ENCODE peak calls at places on chromosomes 3 and 15, in five cellular contexts. X, C, J, D and B are unnamed samples.

GRCh38 chr3:121063628-121064027 is 155.6 kb downstream of the STXBP5L start:
- DNase-seq in C (no peak), X (no peak), J (no peak), D (no peak), B (peak; percentile 26)

GRCh38 chr15:69976366-69976994 is 121.2 kb downstream of the TLE3 start:
- DNase-seq in C (peak; percentile 42), J (no peak), D (no peak), X (peak; percentile 48), B (peak; percentile 81)

GRCh38 chr15:22240951-22241350 is 160.6 kb downstream of the OR4M2 start:
- DNase-seq in D (no peak), X (no peak), J (no peak), C (no peak), B (no peak)

GRCh38 chr15:22908830-22909229 is 70.4 kb downstream of the NIPA2 start:
- DNase-seq in C (no peak), D (no peak), X (no peak), J (no peak), B (no peak)

GRCh38 chr15:40217166-40217785 is 21.6 kb upstream of the PAK6 start:
- DNase-seq in J (no peak), X (no peak), C (peak; percentile 80), D (no peak), B (peak; percentile 84)

GRCh38 chr3:40997711-40998519 is 201.4 kb upstream of the CTNNB1 start:
- DNase-seq in C (no peak), J (no peak), X (no peak), D (no peak), B (no peak)

GRCh38 chr3:159252274-159252673 is 450.4 kb downstream of the MFSD1 start:
- DNase-seq in C (no peak), D (no peak), X (no peak), J (no peak), B (no peak)

GRCh38 chr3:165742351-165742750 is 94.9 kb downstream of the BCHE start:
- DNase-seq in X (no peak), C (no peak), D (no peak), J (no peak), B (no peak)

GRCh38 chr15:51828621-51829359 is 663 bp upstream of the TMOD3 start:
- DNase-seq in J (no peak), D (no peak), C (no peak), X (no peak), B (no peak)

GRCh38 chr3:152778001-152778400 is 56.9 kb upstream of the P2RY1 start:
- DNase-seq in D (no peak), J (no peak), C (no peak), X (no peak), B (no peak)

GRCh38 chr15:67065531-67066005 is at the start of gene SMAD3:
- DNase-seq in C (peak; percentile 81), D (peak; percentile 95), J (peak; percentile 85), X (peak; percentile 98), B (peak; percentile 93)

GRCh38 chr3:37074178-37074577 is 80.9 kb downstream of the MLH1 start:
- DNase-seq in D (no peak), J (no peak), X (no peak), C (no peak), B (no peak)

GRCh38 chr15:58413253-58413652 is 18.5 kb upstream of the LIPC start:
- DNase-seq in J (no peak), C (no peak), X (no peak), D (no peak), B (no peak)

GRCh38 chr15:73928971-73929627 is 2.8 kb downstream of the LOXL1 start:
- DNase-seq in D (no peak), X (no peak), J (no peak), C (no peak), B (no peak)

GRCh38 chr15:41966414-41966812 is 5.9 kb downstream of the EHD4 start:
- DNase-seq in C (no peak), J (no peak), X (peak; percentile 65), D (peak; percentile 30), B (no peak)

GRCh38 chr3:197466586-197467399 is 89.0 kb downstream of the BDH1 start:
- DNase-seq in C (no peak), J (no peak), X (no peak), D (no peak), B (no peak)

GRCh38 chr15:98713585-98714001 is 65.3 kb downstream of the IGF1R start:
- DNase-seq in X (no peak), D (no peak), C (no peak), J (no peak), B (peak; percentile 78)

GRCh38 chr15:97598353-97598798 is 362.1 kb upstream of the ARRDC4 start:
- DNase-seq in C (no peak), D (no peak), X (no peak), J (no peak), B (no peak)

GRCh38 chr3:61877359-61877770 is 316.0 kb downstream of the PTPRG start:
- DNase-seq in D (no peak), X (no peak), C (no peak), J (peak; percentile 30), B (peak; percentile 9)

GRCh38 chr3:122103821-122104514 is 48.8 kb downstream of the CD86 start:
- DNase-seq in C (no peak), D (no peak), J (no peak), X (no peak), B (peak; percentile 72)

GRCh38 chr3:129626744-129627349 is 20.4 kb upstream of the PLXND1 start:
- DNase-seq in D (peak; percentile 97), C (peak; percentile 74), J (peak; percentile 89), X (peak; percentile 98), B (peak; percentile 91)

GRCh38 chr3:183385698-183386590 is 42.5 kb downstream of the MCF2L2 start:
- DNase-seq in J (peak; percentile 28), C (peak; percentile 68), X (no peak), D (no peak), B (peak; percentile 74)

GRCh38 chr3:163622384-163622783 is 1455.9 kb downstream of the SI start:
- DNase-seq in C (no peak), D (no peak), J (no peak), X (no peak), B (no peak)

GRCh38 chr15:57201578-57201977 is 174.7 kb upstream of the CGNL1 start:
- DNase-seq in J (no peak), D (no peak), X (no peak), C (no peak), B (no peak)

GRCh38 chr15:51077565-51078153 is 17.0 kb downstream of the TNFAIP8L3 start:
- DNase-seq in J (peak; percentile 73), X (peak; percentile 91), C (peak; percentile 64), D (peak; percentile 71), B (peak; percentile 80)

GRCh38 chr3:15501126-15501525 is 20.4 kb downstream of the COLQ start:
- DNase-seq in D (no peak), J (no peak), X (peak; percentile 34), C (no peak), B (no peak)

GRCh38 chr15:84552896-84553295 is 47.9 kb upstream of the ZSCAN2 start:
- DNase-seq in D (no peak), X (no peak), J (no peak), C (no peak), B (no peak)

GRCh38 chr3:149493315-149494021 is 19.0 kb downstream of the TM4SF4 start:
- DNase-seq in C (no peak), J (no peak), D (no peak), X (no peak), B (no peak)
- TF ChIP-seq CTCF in C (no peak), J (no peak), D (no peak), X (no peak), B (no peak)

GRCh38 chr15:76642671-76643070 is 262.5 kb downstream of the SCAPER start:
- DNase-seq in X (no peak), J (no peak), D (no peak), C (no peak), B (peak; percentile 3)
- TF ChIP-seq CTCF in X (no peak), J (peak; percentile 33), D (no peak), C (no peak), B (peak; percentile 9)

GRCh38 chr3:68206524-68207117 is 552.2 kb upstream of the SUCLG2 start:
- DNase-seq in D (no peak), J (no peak), C (no peak), X (no peak), B (peak; percentile 2)
- TF ChIP-seq CTCF in D (no peak), J (peak; percentile 25), C (no peak), X (no peak), B (no peak)

GRCh38 chr15:88489321-88489720 is 21.8 kb downstream of the MRPS11 start:
- DNase-seq in J (no peak), D (no peak), X (no peak), C (no peak), B (no peak)
- TF ChIP-seq CTCF in J (peak; percentile 3), D (no peak), X (no peak), C (no peak), B (no peak)

DNA sequence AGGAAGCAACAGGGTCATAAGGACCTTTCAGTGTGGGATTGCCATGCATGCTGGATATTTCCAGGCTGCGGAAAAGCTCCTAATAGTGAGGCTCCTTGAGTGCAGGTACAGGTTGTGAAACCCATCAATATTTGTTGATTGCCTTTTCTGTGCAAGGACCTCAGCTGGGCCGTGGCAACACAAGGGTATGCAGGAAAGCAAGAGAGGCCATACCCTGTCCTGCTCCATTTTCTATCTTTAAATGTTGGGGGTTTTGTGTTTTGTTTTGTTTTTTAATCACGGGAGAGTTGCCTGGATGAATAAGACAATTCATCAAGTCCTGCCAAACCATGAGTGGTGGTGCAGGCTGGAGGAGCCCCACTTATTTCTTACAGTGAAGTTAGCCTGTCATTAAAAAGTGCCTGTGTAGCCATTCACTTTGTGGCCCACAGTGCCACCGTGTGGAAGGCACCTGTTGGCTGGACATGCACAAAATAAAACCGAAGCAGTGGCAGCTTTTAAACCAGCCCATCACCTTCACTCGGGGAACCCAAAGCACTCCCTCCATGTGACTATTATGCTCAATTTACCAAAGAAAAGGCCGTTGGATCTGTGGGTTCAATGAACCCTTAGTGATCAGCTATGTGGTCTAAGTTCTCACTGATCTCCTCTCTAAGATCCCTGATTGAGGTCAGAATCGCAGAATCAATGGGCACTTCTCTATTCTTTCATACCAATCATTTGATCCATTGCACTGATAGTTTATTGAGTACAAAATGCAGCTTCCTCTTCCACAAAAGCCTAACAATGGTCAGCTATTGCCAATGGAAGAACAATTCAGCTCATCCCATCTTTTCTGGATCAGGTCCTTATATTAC is 42.2 kb downstream of the CLDN18 start:
- DNase-seq in D (no peak), J (no peak), C (no peak), X (no peak), B (peak; percentile 82)
- TF ChIP-seq CTCF in D (no peak), J (peak; percentile 82), C (peak; percentile 24), X (no peak), B (peak; percentile 90)

DNA sequence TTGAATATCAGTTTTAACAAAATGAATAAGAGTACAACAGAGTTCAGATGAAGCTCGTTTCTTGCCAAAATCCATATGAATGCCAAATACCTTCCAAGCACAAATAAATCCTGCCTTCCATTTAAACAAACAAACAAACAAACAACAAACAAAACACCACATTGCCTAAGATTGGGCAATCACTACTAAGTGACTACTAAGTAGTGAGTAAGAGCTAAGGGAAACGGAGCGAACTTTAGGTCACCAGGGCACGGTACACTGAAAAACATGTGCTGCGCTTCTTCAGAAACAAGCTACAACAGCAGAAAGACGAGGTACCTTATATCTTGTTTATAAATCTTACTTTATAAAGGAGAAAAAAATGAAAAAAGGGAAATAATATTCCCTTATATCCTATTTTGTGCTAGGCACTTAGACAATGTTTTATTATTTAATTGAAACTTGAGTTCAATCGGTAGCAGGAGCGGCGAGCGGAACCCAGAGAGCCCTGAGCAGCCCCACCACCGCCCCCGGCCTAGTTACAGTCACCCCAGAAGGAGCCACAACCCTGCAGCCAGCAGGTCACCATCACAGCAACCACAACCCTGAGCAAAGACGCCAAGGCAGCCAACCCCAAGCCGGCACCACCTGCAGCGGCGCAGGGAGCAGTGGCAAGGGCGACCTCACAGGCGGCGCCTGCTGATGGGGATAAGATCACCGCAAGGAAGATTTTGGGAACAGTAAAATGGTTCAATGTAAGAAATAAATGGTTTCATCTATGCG is 216.9 kb downstream of the ZBTB20 start:
- DNase-seq in X (no peak), C (no peak), J (no peak), D (no peak), B (no peak)
- TF ChIP-seq CTCF in X (no peak), C (no peak), J (no peak), D (no peak), B (no peak)

GRCh38 chr3:102745881-102746280 is 311.1 kb downstream of the ZPLD1 start:
- DNase-seq in X (no peak), C (no peak), D (no peak), J (no peak), B (no peak)
- TF ChIP-seq CTCF in X (no peak), C (no peak), D (no peak), J (no peak), B (no peak)